ENCODE peak calls at places on chromosomes 12 and 14, in five cellular contexts. One of them, this sample, is unnamed. For H3K27me3, the result is how much of the 10 kb centered on the place peaks cover.

GRCh38 chr14:64717870-64718269 is 13.6 kb downstream of the PLEKHG3 start:
- DNase-seq in left lung: no peak
- DNase-seq in effector memory CD4-positive, alpha-beta T cell: no peak
- DNase-seq in lower lobe of right lung: no peak
- DNase-seq in right atrium auricular region: no peak
- DNase-seq in this sample: no peak

GRCh38 chr14:104804481-104805325 is 3.8 kb downstream of the ZBTB42 start:
- DNase-seq in effector memory CD4-positive, alpha-beta T cell: no peak
- DNase-seq in lower lobe of right lung: no peak
- DNase-seq in right atrium auricular region: no peak
- DNase-seq in left lung: peak
- DNase-seq in this sample: no peak

GRCh38 chr14:106268013-106268727 is 741.8 kb downstream of the TMEM121 start:
- DNase-seq in effector memory CD4-positive, alpha-beta T cell: peak
- DNase-seq in right atrium auricular region: no peak
- DNase-seq in lower lobe of right lung: peak
- DNase-seq in left lung: no peak
- DNase-seq in this sample: peak

GRCh38 chr12:109310247-109311125 is 1.4 kb upstream of the FOXN4 start:
- DNase-seq in right atrium auricular region: no peak
- DNase-seq in effector memory CD4-positive, alpha-beta T cell: no peak
- DNase-seq in left lung: no peak
- DNase-seq in lower lobe of right lung: no peak
- DNase-seq in this sample: no peak

GRCh38 chr14:87434680-87435079 is 558.3 kb downstream of the GALC start:
- DNase-seq in effector memory CD4-positive, alpha-beta T cell: no peak
- DNase-seq in left lung: no peak
- DNase-seq in lower lobe of right lung: no peak
- DNase-seq in right atrium auricular region: no peak
- DNase-seq in this sample: no peak

GRCh38 chr12:69442894-69443293 is 27.3 kb upstream of the FRS2 start:
- DNase-seq in right atrium auricular region: no peak
- DNase-seq in effector memory CD4-positive, alpha-beta T cell: no peak
- DNase-seq in lower lobe of right lung: no peak
- DNase-seq in left lung: no peak
- DNase-seq in this sample: no peak

GRCh38 chr12:132373967-132374820 is 44.8 kb upstream of the GALNT9 start:
- DNase-seq in effector memory CD4-positive, alpha-beta T cell: no peak
- DNase-seq in lower lobe of right lung: no peak
- DNase-seq in right atrium auricular region: no peak
- DNase-seq in left lung: peak
- DNase-seq in this sample: no peak

GRCh38 chr12:131950182-131950913 is 606 bp downstream of the EP400 start:
- DNase-seq in effector memory CD4-positive, alpha-beta T cell: no peak
- DNase-seq in right atrium auricular region: peak
- DNase-seq in lower lobe of right lung: peak
- DNase-seq in left lung: no peak
- DNase-seq in this sample: peak

GRCh38 chr14:54567634-54568561 is 970 bp downstream of the SAMD4A start:
- DNase-seq in effector memory CD4-positive, alpha-beta T cell: peak
- DNase-seq in left lung: peak
- DNase-seq in lower lobe of right lung: peak
- DNase-seq in right atrium auricular region: no peak
- DNase-seq in this sample: peak

GRCh38 chr14:32480337-32480736 is 151.2 kb downstream of the AKAP6 start:
- DNase-seq in right atrium auricular region: no peak
- DNase-seq in lower lobe of right lung: no peak
- DNase-seq in effector memory CD4-positive, alpha-beta T cell: no peak
- DNase-seq in left lung: no peak
- DNase-seq in this sample: no peak

GRCh38 chr12:84508325-84508861 is 404.2 kb downstream of the SLC6A15 start:
- DNase-seq in effector memory CD4-positive, alpha-beta T cell: no peak
- DNase-seq in left lung: no peak
- DNase-seq in right atrium auricular region: no peak
- DNase-seq in lower lobe of right lung: no peak
- DNase-seq in this sample: no peak

GRCh38 chr12:6826125-6826733 is 2.0 kb upstream of the P3H3 start:
- DNase-seq in effector memory CD4-positive, alpha-beta T cell: no peak
- DNase-seq in right atrium auricular region: no peak
- DNase-seq in left lung: no peak
- DNase-seq in lower lobe of right lung: no peak
- DNase-seq in this sample: no peak

GRCh38 chr12:6828671-6829531 is 694 bp downstream of the P3H3 start:
- DNase-seq in left lung: peak
- DNase-seq in right atrium auricular region: no peak
- DNase-seq in effector memory CD4-positive, alpha-beta T cell: no peak
- DNase-seq in lower lobe of right lung: no peak
- DNase-seq in this sample: no peak

GRCh38 chr12:6826734-6827436 is 1.3 kb upstream of the P3H3 start:
- DNase-seq in right atrium auricular region: no peak
- DNase-seq in effector memory CD4-positive, alpha-beta T cell: no peak
- DNase-seq in left lung: no peak
- DNase-seq in lower lobe of right lung: no peak
- DNase-seq in this sample: no peak

GRCh38 chr12:6827982-6828670 is at the start of gene P3H3:
- DNase-seq in lower lobe of right lung: no peak
- DNase-seq in right atrium auricular region: no peak
- DNase-seq in left lung: no peak
- DNase-seq in effector memory CD4-positive, alpha-beta T cell: no peak
- DNase-seq in this sample: peak

DNA sequence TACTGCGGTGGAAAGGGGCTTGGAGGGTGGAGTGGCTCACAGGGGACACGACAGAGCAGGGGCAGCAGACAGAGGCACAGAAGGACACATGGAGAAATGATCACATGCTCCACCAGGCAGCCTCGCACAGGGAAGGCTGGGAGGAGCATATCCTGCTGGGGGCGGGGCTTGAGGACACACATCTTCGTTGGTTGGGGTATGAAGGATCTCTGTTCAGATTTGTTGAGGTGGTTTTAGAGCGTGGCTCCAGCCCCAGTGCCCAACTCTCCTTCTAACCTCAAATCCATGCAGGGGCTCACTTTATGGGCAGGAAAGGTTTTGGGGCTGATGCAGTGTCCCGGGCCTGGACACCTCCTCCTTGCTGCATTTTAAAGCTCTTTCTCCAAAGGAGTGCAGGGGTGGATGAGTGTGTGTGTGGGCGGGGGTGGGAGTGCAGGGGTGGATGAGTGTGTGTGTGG is 741 bp upstream of the P3H3 start:
- DNase-seq in effector memory CD4-positive, alpha-beta T cell: no peak
- DNase-seq in left lung: peak
- DNase-seq in lower lobe of right lung: peak
- DNase-seq in right atrium auricular region: peak
- DNase-seq in this sample: peak
- H3K4me3 ChIP-seq in effector memory CD4-positive, alpha-beta T cell: no peak
- H3K4me3 ChIP-seq in left lung: no peak
- H3K4me3 ChIP-seq in lower lobe of right lung: no peak
- H3K4me3 ChIP-seq in right atrium auricular region: no peak
- H3K4me3 ChIP-seq in this sample: no peak

GRCh38 chr12:94239332-94239731 is 91.0 kb downstream of the PLXNC1 start:
- DNase-seq in left lung: no peak
- DNase-seq in lower lobe of right lung: no peak
- DNase-seq in right atrium auricular region: no peak
- DNase-seq in effector memory CD4-positive, alpha-beta T cell: no peak
- DNase-seq in this sample: no peak
- H3K27ac ChIP-seq in left lung: no peak
- H3K27ac ChIP-seq in lower lobe of right lung: no peak
- H3K27ac ChIP-seq in right atrium auricular region: no peak
- H3K27ac ChIP-seq in effector memory CD4-positive, alpha-beta T cell: no peak
- H3K27ac ChIP-seq in this sample: no peak

GRCh38 chr14:100565650-100566049 is 21.6 kb downstream of the BEGAIN start:
- DNase-seq in right atrium auricular region: no peak
- DNase-seq in effector memory CD4-positive, alpha-beta T cell: no peak
- DNase-seq in lower lobe of right lung: no peak
- DNase-seq in left lung: no peak
- DNase-seq in this sample: no peak
- H3K27me3 ChIP-seq in right atrium auricular region: under half
- H3K27me3 ChIP-seq in effector memory CD4-positive, alpha-beta T cell: under half
- H3K27me3 ChIP-seq in lower lobe of right lung: under half
- H3K27me3 ChIP-seq in left lung: under half
- H3K27me3 ChIP-seq in this sample: under half

DNA sequence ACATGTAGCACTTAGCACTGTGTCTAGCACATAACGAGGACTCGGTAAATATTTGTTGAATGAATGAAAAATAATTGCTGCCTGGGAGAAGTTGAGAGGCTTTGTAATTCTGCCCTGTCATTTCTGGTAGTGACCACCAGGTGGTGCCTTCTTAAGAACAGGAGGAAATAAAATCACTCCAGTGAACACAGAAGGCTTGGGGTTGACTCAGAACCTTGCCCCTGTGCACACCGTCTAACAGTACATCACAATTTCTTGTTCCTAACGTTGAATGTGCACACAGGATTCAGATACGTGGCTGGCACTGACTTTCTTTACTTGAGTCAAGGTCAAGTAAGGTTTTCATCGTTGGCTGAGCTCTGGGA is 91.8 kb downstream of the RGS6 start:
- DNase-seq in lower lobe of right lung: no peak
- DNase-seq in effector memory CD4-positive, alpha-beta T cell: no peak
- DNase-seq in left lung: no peak
- DNase-seq in right atrium auricular region: no peak
- DNase-seq in this sample: peak
- H3K4me3 ChIP-seq in lower lobe of right lung: no peak
- H3K4me3 ChIP-seq in effector memory CD4-positive, alpha-beta T cell: no peak
- H3K4me3 ChIP-seq in left lung: no peak
- H3K4me3 ChIP-seq in right atrium auricular region: no peak
- H3K4me3 ChIP-seq in this sample: no peak

GRCh38 chr12:6547566-6547965 is 8.3 kb downstream of the IFFO1 start:
- DNase-seq in lower lobe of right lung: no peak
- DNase-seq in effector memory CD4-positive, alpha-beta T cell: no peak
- DNase-seq in right atrium auricular region: no peak
- DNase-seq in left lung: no peak
- DNase-seq in this sample: no peak
- H3K27ac ChIP-seq in lower lobe of right lung: no peak
- H3K27ac ChIP-seq in effector memory CD4-positive, alpha-beta T cell: no peak
- H3K27ac ChIP-seq in right atrium auricular region: peak
- H3K27ac ChIP-seq in left lung: no peak
- H3K27ac ChIP-seq in this sample: no peak

GRCh38 chr12:48012070-48012469 is 7.8 kb upstream of the COL2A1 start:
- DNase-seq in right atrium auricular region: no peak
- DNase-seq in lower lobe of right lung: no peak
- DNase-seq in effector memory CD4-positive, alpha-beta T cell: no peak
- DNase-seq in left lung: no peak
- DNase-seq in this sample: no peak
- H3K27me3 ChIP-seq in right atrium auricular region: under half
- H3K27me3 ChIP-seq in lower lobe of right lung: under half
- H3K27me3 ChIP-seq in effector memory CD4-positive, alpha-beta T cell: under half
- H3K27me3 ChIP-seq in left lung: under half
- H3K27me3 ChIP-seq in this sample: under half

DNA sequence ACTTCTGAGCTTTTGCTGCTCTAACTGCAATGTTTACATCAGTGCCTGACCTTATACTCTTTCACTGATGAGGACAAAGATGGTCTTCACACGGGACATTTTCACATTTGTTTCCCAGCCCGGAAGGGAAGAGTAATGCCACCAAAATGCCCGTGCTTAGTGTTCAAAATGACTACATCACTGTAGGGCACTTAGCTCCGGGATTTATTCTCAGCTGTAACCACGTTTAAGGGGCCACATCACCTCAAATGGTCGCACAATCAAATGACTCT is 2.9 kb downstream of the GSG1 start:
- DNase-seq in effector memory CD4-positive, alpha-beta T cell: no peak
- DNase-seq in left lung: no peak
- DNase-seq in right atrium auricular region: no peak
- DNase-seq in lower lobe of right lung: no peak
- DNase-seq in this sample: no peak
- H3K4me3 ChIP-seq in effector memory CD4-positive, alpha-beta T cell: peak
- H3K4me3 ChIP-seq in left lung: peak
- H3K4me3 ChIP-seq in right atrium auricular region: peak
- H3K4me3 ChIP-seq in lower lobe of right lung: peak
- H3K4me3 ChIP-seq in this sample: peak

GRCh38 chr12:43861847-43862150 is 25.9 kb downstream of the TMEM117 start:
- DNase-seq in left lung: no peak
- DNase-seq in lower lobe of right lung: no peak
- DNase-seq in effector memory CD4-positive, alpha-beta T cell: no peak
- DNase-seq in right atrium auricular region: no peak
- DNase-seq in this sample: no peak
- H3K27ac ChIP-seq in left lung: no peak
- H3K27ac ChIP-seq in lower lobe of right lung: no peak
- H3K27ac ChIP-seq in effector memory CD4-positive, alpha-beta T cell: no peak
- H3K27ac ChIP-seq in right atrium auricular region: peak
- H3K27ac ChIP-seq in this sample: no peak